ENCODE peak calls at places on chromosomes 4 and X, in four cellular contexts. One of them, this sample, is unnamed.

GRCh38 chrX:77918568-77918967 is 8.1 kb downstream of the ATP7A start:
- DNase-seq in HCT116: no peak
- DNase-seq in WTC11: no peak
- DNase-seq in A549: no peak
- DNase-seq in this sample: no peak

GRCh38 chr4:86939737-86940141 is 4.9 kb downstream of the AFF1 start:
- DNase-seq in HCT116: no peak
- DNase-seq in WTC11: no peak
- DNase-seq in A549: no peak
- DNase-seq in this sample: no peak

GRCh38 chrX:22109442-22109841 is 77.3 kb downstream of the PHEX start:
- DNase-seq in HCT116: no peak
- DNase-seq in WTC11: no peak
- DNase-seq in A549: no peak
- DNase-seq in this sample: no peak

GRCh38 chrX:40189018-40189417 is 91.3 kb upstream of the BCOR start:
- DNase-seq in HCT116: no peak
- DNase-seq in WTC11: no peak
- DNase-seq in A549: no peak
- DNase-seq in this sample: no peak

GRCh38 chr4:35885081-35885480 is 359.2 kb downstream of the ARAP2 start:
- DNase-seq in HCT116: no peak
- DNase-seq in WTC11: no peak
- DNase-seq in A549: no peak
- DNase-seq in this sample: no peak

GRCh38 chr4:118883861-118884260 is 4.8 kb upstream of the SYNPO2 start:
- DNase-seq in HCT116: no peak
- DNase-seq in WTC11: no peak
- DNase-seq in A549: no peak
- DNase-seq in this sample: peak

GRCh38 chr4:94457692-94458106 is 6.0 kb downstream of the PDLIM5 start:
- DNase-seq in HCT116: no peak
- DNase-seq in WTC11: no peak
- DNase-seq in A549: no peak
- DNase-seq in this sample: no peak

GRCh38 chrX:134782796-134783195 is 124.5 kb upstream of the PLAC1 start:
- DNase-seq in HCT116: no peak
- DNase-seq in WTC11: no peak
- DNase-seq in A549: no peak
- DNase-seq in this sample: peak

GRCh38 chr4:140937866-140938265 is 181.7 kb upstream of the TBC1D9 start:
- DNase-seq in HCT116: no peak
- DNase-seq in WTC11: no peak
- DNase-seq in A549: no peak
- DNase-seq in this sample: no peak

GRCh38 chr4:178681871-178682270 is 1239.6 kb upstream of the AGA start:
- DNase-seq in HCT116: no peak
- DNase-seq in WTC11: no peak
- DNase-seq in A549: no peak
- DNase-seq in this sample: no peak

GRCh38 chr4:110275871-110276270 is 77.5 kb upstream of the ELOVL6 start:
- DNase-seq in HCT116: no peak
- DNase-seq in WTC11: no peak
- DNase-seq in A549: no peak
- DNase-seq in this sample: no peak

GRCh38 chrX:119410027-119410819 is 11.1 kb downstream of the SLC25A43 start:
- DNase-seq in HCT116: peak
- DNase-seq in WTC11: no peak
- DNase-seq in A549: peak
- DNase-seq in this sample: no peak

GRCh38 chr4:103996059-103996458 is 276.3 kb upstream of the TACR3 start:
- DNase-seq in HCT116: peak
- DNase-seq in WTC11: no peak
- DNase-seq in A549: no peak
- DNase-seq in this sample: no peak

GRCh38 chrX:147803948-147804347 is 107.8 kb upstream of the FMR1 start:
- DNase-seq in HCT116: no peak
- DNase-seq in WTC11: no peak
- DNase-seq in A549: peak
- DNase-seq in this sample: peak

GRCh38 chr4:165680821-165681220 is 192.2 kb upstream of the TLL1 start:
- DNase-seq in HCT116: no peak
- DNase-seq in WTC11: no peak
- DNase-seq in A549: no peak
- DNase-seq in this sample: no peak

GRCh38 chrX:38052096-38052495 is 45.7 kb downstream of the SYTL5 start:
- DNase-seq in HCT116: peak
- DNase-seq in WTC11: no peak
- DNase-seq in A549: no peak
- DNase-seq in this sample: peak

GRCh38 chr4:57658188-57658587 is 548.0 kb upstream of the IGFBP7 start:
- DNase-seq in HCT116: no peak
- DNase-seq in WTC11: no peak
- DNase-seq in A549: no peak
- DNase-seq in this sample: no peak

GRCh38 chr4:57655342-57655741 is 545.2 kb upstream of the IGFBP7 start:
- DNase-seq in HCT116: no peak
- DNase-seq in WTC11: no peak
- DNase-seq in A549: no peak
- DNase-seq in this sample: no peak

GRCh38 chr4:57658673-57659072 is 548.5 kb upstream of the IGFBP7 start:
- DNase-seq in HCT116: no peak
- DNase-seq in WTC11: no peak
- DNase-seq in A549: no peak
- DNase-seq in this sample: no peak

DNA sequence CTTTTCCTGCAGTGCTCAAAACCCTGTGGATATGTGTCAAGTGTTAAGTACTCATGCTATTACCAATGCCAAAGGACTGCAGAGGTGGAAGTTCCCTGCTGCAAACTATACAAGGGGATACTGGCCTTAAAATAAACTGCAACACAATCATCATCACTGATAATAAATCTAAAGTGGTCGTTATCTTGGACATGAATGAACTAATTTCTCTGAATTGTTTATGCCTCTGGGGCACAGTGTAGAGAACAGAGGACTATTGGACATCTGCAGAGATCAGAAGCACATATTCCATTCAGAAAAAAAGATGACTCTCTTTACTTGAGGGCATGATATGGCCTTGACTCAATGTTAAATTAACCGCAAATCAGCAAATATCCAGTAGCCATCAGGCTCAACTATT is 542.6 kb upstream of the IGFBP7 start:
- DNase-seq in HCT116: no peak
- DNase-seq in WTC11: no peak
- DNase-seq in A549: no peak
- DNase-seq in this sample: no peak
- TF ChIP-seq CTCF in HCT116: no peak
- TF ChIP-seq CTCF in WTC11: no peak
- TF ChIP-seq CTCF in A549: no peak
- TF ChIP-seq CTCF in this sample: no peak

DNA sequence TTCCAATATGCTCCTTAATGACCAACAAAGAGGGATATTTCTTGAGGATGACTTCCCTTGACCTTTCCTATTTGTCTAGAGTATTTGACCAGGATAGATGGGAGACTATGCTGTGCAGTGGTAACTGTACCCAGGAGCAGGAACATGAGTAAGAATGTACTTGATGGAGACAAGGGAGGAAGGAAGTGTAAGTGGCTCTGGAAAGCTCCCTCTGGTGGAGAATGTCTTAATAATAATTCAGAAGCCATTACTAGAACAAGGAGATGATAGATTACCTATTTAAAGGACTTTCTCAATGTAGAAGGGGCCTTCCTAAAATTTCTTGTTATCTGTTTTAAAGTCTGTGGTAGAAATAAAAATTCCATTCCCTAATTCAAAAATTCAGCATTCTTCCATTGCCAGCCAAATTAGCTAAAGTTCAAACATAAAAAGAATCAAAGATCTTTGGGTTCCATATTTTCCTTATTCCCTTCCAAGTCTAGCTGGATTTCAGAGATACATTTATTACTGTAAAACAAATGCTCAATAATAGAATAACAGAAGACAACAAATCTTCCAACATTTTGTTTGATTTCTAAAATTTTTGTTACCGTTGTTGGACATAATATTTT is 83.8 kb downstream of the GRID2 start:
- DNase-seq in HCT116: peak
- DNase-seq in WTC11: no peak
- DNase-seq in A549: peak
- DNase-seq in this sample: peak
- TF ChIP-seq MAX in HCT116: no peak
- TF ChIP-seq MAX in WTC11: no peak
- TF ChIP-seq MAX in A549: no peak
- TF ChIP-seq MAX in this sample: no peak

GRCh38 chr4:30720021-30720655 is at the start of gene PCDH7:
- DNase-seq in HCT116: no peak
- DNase-seq in WTC11: peak
- DNase-seq in A549: peak
- DNase-seq in this sample: peak
- TF ChIP-seq CTCF in HCT116: no peak
- TF ChIP-seq CTCF in WTC11: no peak
- TF ChIP-seq CTCF in A549: no peak
- TF ChIP-seq CTCF in this sample: no peak

DNA sequence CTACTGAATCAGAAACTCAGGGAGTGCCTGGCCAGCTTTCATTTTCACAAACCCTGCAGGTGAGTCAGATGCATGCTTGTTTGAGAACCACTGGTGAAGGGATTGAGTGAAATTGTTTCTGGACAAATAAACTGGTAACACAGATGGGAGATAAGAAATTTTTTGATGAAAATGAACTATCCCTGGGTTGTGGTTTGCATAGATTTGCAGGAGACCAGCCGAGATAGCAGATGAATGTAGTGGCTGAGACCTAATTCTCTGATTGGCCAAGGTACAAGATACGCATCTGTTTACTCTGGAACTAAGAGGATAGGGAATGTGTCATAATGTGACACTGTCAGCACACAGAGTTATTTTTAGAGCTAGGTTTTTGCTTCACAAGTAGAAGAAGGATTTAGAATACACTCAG is 117.8 kb upstream of the NOCT start:
- DNase-seq in HCT116: no peak
- DNase-seq in WTC11: no peak
- DNase-seq in A549: no peak
- DNase-seq in this sample: no peak
- TF ChIP-seq MAX in HCT116: no peak
- TF ChIP-seq MAX in WTC11: no peak
- TF ChIP-seq MAX in A549: no peak
- TF ChIP-seq MAX in this sample: no peak

DNA sequence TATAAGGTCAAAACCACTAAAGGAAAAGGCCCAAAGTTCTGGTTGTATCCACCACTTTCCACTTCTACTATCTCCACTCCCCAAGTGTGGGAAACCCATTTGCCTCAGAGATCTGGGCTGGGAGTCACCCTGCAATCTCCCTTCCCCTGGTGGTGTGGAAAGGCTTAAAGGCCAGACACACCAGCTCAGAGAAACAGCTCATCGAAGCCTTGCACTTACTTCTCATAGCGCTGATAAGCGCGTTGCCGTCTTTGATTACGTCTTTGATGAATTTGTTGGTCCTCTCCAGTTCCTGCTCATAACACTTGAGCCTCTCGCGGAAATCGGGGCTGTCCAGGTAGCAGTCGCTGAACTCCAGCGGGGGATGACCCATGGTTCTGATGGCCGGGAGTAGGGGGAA is 647 bp downstream of the OPHN1 start:
- DNase-seq in HCT116: no peak
- DNase-seq in WTC11: no peak
- DNase-seq in A549: no peak
- DNase-seq in this sample: no peak
- TF ChIP-seq CTCF in HCT116: no peak
- TF ChIP-seq CTCF in WTC11: no peak
- TF ChIP-seq CTCF in A549: no peak
- TF ChIP-seq CTCF in this sample: no peak

DNA sequence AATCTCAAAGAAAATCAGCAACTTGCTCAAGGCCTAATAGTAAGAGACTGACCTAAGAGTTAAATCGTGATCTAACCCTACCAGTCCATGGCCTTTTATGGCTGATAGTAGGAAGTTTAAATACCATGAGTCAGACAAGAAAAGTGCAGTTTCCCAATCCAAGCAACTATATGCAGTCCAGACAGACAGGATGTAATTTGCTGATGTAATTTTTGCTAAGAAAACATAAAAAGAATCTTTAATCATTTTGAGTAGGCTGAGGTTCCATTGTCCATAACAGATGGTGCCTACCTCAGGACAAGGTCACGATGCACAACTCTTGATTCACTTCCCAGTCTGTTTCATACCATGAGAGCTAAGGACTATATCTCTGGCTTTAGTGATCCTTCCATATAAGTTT is 317.6 kb upstream of the GRIA3 start:
- DNase-seq in HCT116: no peak
- DNase-seq in WTC11: no peak
- DNase-seq in A549: no peak
- DNase-seq in this sample: peak
- TF ChIP-seq MAX in HCT116: no peak
- TF ChIP-seq MAX in WTC11: no peak
- TF ChIP-seq MAX in A549: no peak
- TF ChIP-seq MAX in this sample: no peak

GRCh38 chr4:147725673-147726072 is 6.2 kb upstream of the ARHGAP10 start:
- DNase-seq in HCT116: no peak
- DNase-seq in WTC11: no peak
- DNase-seq in A549: no peak
- DNase-seq in this sample: no peak
- TF ChIP-seq CTCF in HCT116: no peak
- TF ChIP-seq CTCF in WTC11: no peak
- TF ChIP-seq CTCF in A549: no peak
- TF ChIP-seq CTCF in this sample: no peak

DNA sequence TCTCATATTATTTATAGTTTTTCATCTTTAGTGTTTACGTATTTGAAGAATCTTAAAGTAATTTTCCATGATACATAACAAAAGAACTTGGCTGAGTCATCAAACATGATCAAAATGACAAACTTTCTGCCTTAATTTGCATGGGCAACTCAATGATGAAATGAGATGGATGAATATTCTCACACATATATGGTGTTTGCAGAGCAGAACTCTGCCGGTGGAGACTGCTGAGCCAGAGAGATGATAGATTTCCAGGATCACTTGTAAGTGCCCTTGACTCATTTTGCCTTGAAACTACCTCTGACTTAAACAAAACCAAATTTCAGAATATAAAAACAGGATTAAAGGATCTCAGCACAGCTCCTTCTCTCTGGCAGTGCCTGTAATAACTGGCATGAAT is 38.2 kb downstream of the TRPC3 start:
- DNase-seq in HCT116: no peak
- DNase-seq in WTC11: no peak
- DNase-seq in A549: no peak
- DNase-seq in this sample: no peak
- TF ChIP-seq MAX in HCT116: no peak
- TF ChIP-seq MAX in WTC11: no peak
- TF ChIP-seq MAX in A549: no peak
- TF ChIP-seq MAX in this sample: no peak

This sample was measured in NB4.